ENCODE peak calls at places on chromosomes 12 and 14, in six cellular contexts. K is psoas muscle; D is SK-N-SH; Q is CD8-positive, alpha-beta T cell; V is kidney; M is CD4-positive, alpha-beta memory T cell. Z is an unnamed sample. For H3K4me1, the result is how much of the 10 kb centered on the place peaks cover.

GRCh38 chr12:104565606-104566243 is 109.0 kb downstream of the CHST11 start:
- DNase-seq in K (no peak), D (no peak), Q (no peak), V (no peak), M (no peak), Z (no peak)

GRCh38 chr12:130739571-130739970 is 23.5 kb upstream of the RIMBP2 start:
- DNase-seq in K (no peak), D (no peak), Q (no peak), V (peak), M (no peak), Z (no peak)

GRCh38 chr14:65179918-65180724 is 77.8 kb upstream of the MAX start:
- DNase-seq in K (peak), D (no peak), Q (no peak), V (no peak), M (no peak), Z (no peak)

GRCh38 chr14:105072381-105072861 is 7.2 kb upstream of the GPR132 start:
- DNase-seq in K (no peak), D (no peak), Q (no peak), V (peak), M (no peak), Z (no peak)

GRCh38 chr12:52442600-52443061 is 8.5 kb upstream of the KRT75 start:
- DNase-seq in K (no peak), D (no peak), Q (no peak), V (no peak), M (no peak), Z (peak)

GRCh38 chr14:99244960-99245340 is 27.0 kb downstream of the BCL11B start:
- DNase-seq in K (no peak), D (no peak), Q (no peak), V (no peak), M (no peak), Z (no peak)

GRCh38 chr12:34600592-34601462 is 578.5 kb downstream of the ALG10 start:
- DNase-seq in K (no peak), D (peak), Q (no peak), V (peak), M (no peak), Z (no peak)

GRCh38 chr12:645563-646071 is 17.6 kb downstream of the NINJ2 start:
- DNase-seq in K (peak), D (no peak), Q (no peak), V (no peak), M (no peak), Z (no peak)

GRCh38 chr12:41014643-41015020 is 173.5 kb upstream of the PDZRN4 start:
- DNase-seq in K (no peak), D (no peak), Q (no peak), V (no peak), M (no peak), Z (no peak)

GRCh38 chr12:132356686-132357622 is 27.6 kb upstream of the GALNT9 start:
- DNase-seq in K (no peak), D (no peak), Q (no peak), V (peak), M (no peak), Z (peak)

GRCh38 chr12:49693931-49694439 is 13.2 kb downstream of the FMNL3 start:
- DNase-seq in K (no peak), D (no peak), Q (no peak), V (no peak), M (no peak), Z (no peak)
- H3K4me1 ChIP-seq in K (under half), D (under half), Q (under half), V (under half), M (under half), Z (under half)

GRCh38 chr14:92109490-92109889 is 3.1 kb upstream of the ATXN3 start:
- DNase-seq in K (no peak), D (no peak), Q (no peak), V (no peak), M (no peak), Z (no peak)
- H3K4me1 ChIP-seq in K (under half), D (under half), Q (under half), V (under half), M (under half), Z (under half)

GRCh38 chr12:69066420-69067373 is 133.7 kb upstream of the CPM start:
- DNase-seq in K (no peak), D (no peak), Q (no peak), V (no peak), M (no peak), Z (no peak)
- H3K4me1 ChIP-seq in K (under half), D (under half), Q (under half), V (under half), M (under half), Z (under half)

GRCh38 chr12:57835366-57836288 is 10.9 kb downstream of the CTDSP2 start:
- DNase-seq in K (no peak), D (no peak), Q (no peak), V (no peak), M (no peak), Z (no peak)
- H3K4me1 ChIP-seq in K (half or more), D (half or more), Q (half or more), V (half or more), M (half or more), Z (half or more)

Z was measured in NT2/D1.